ENCODE peak calls at places on chromosomes 1 and 21, in nine cellular contexts. One of them, this sample, is unnamed.

GRCh38 chr21:38494254-38494648 is 4.0 kb downstream of the ERG start:
- DNase-seq in WTC11: no peak
- DNase-seq in activated CD4-positive, CD25-positive, alpha-beta regulatory T cell: no peak
- DNase-seq in NCI-H1092 treated with DMSO at 0.1 percent for 48 hours: no peak
- DNase-seq in psoas muscle: no peak
- DNase-seq in naive B cell: no peak
- DNase-seq in activated T-cell treated with anti-CD3 and anti-CD28 coated beads for 1 hour: no peak
- DNase-seq in fibroblast of lung: peak; percentile 38
- DNase-seq in AG10803: no peak
- DNase-seq in this sample: no peak

GRCh38 chr1:35047188-35047858 is 15.6 kb upstream of the ZMYM6 start:
- DNase-seq in fibroblast of lung: peak; percentile 98
- DNase-seq in activated T-cell treated with anti-CD3 and anti-CD28 coated beads for 1 hour: no peak
- DNase-seq in psoas muscle: no peak
- DNase-seq in AG10803: peak; percentile 97
- DNase-seq in naive B cell: no peak
- DNase-seq in activated CD4-positive, CD25-positive, alpha-beta regulatory T cell: no peak
- DNase-seq in WTC11: no peak
- DNase-seq in NCI-H1092 treated with DMSO at 0.1 percent for 48 hours: no peak
- DNase-seq in this sample: no peak

GRCh38 chr21:34808569-34809204 is 139.9 kb downstream of the CLIC6 start:
- DNase-seq in naive B cell: no peak
- DNase-seq in activated T-cell treated with anti-CD3 and anti-CD28 coated beads for 1 hour: no peak
- DNase-seq in psoas muscle: no peak
- DNase-seq in activated CD4-positive, CD25-positive, alpha-beta regulatory T cell: no peak
- DNase-seq in fibroblast of lung: peak; percentile 90
- DNase-seq in WTC11: no peak
- DNase-seq in NCI-H1092 treated with DMSO at 0.1 percent for 48 hours: no peak
- DNase-seq in AG10803: peak; percentile 82
- DNase-seq in this sample: no peak

GRCh38 chr1:90959352-90960206 is 62.3 kb downstream of the ZNF644 start:
- DNase-seq in activated CD4-positive, CD25-positive, alpha-beta regulatory T cell: no peak
- DNase-seq in NCI-H1092 treated with DMSO at 0.1 percent for 48 hours: no peak
- DNase-seq in naive B cell: no peak
- DNase-seq in psoas muscle: no peak
- DNase-seq in activated T-cell treated with anti-CD3 and anti-CD28 coated beads for 1 hour: no peak
- DNase-seq in fibroblast of lung: peak; percentile 57
- DNase-seq in WTC11: no peak
- DNase-seq in AG10803: peak; percentile 17
- DNase-seq in this sample: no peak

GRCh38 chr1:50423670-50424000 is 392 bp upstream of the DMRTA2 start:
- DNase-seq in psoas muscle: no peak
- DNase-seq in fibroblast of lung: no peak
- DNase-seq in WTC11: no peak
- DNase-seq in naive B cell: no peak
- DNase-seq in activated CD4-positive, CD25-positive, alpha-beta regulatory T cell: no peak
- DNase-seq in NCI-H1092 treated with DMSO at 0.1 percent for 48 hours: no peak
- DNase-seq in activated T-cell treated with anti-CD3 and anti-CD28 coated beads for 1 hour: no peak
- DNase-seq in AG10803: no peak
- DNase-seq in this sample: no peak

GRCh38 chr1:6897138-6897537 is 111.9 kb downstream of the CAMTA1 start:
- DNase-seq in activated T-cell treated with anti-CD3 and anti-CD28 coated beads for 1 hour: no peak
- DNase-seq in psoas muscle: no peak
- DNase-seq in activated CD4-positive, CD25-positive, alpha-beta regulatory T cell: no peak
- DNase-seq in AG10803: no peak
- DNase-seq in NCI-H1092 treated with DMSO at 0.1 percent for 48 hours: no peak
- DNase-seq in naive B cell: no peak
- DNase-seq in WTC11: no peak
- DNase-seq in fibroblast of lung: no peak
- DNase-seq in this sample: no peak

GRCh38 chr1:41433501-41433900 is 51.0 kb downstream of the EDN2 start:
- DNase-seq in activated T-cell treated with anti-CD3 and anti-CD28 coated beads for 1 hour: no peak
- DNase-seq in AG10803: no peak
- DNase-seq in NCI-H1092 treated with DMSO at 0.1 percent for 48 hours: no peak
- DNase-seq in fibroblast of lung: no peak
- DNase-seq in psoas muscle: no peak
- DNase-seq in WTC11: no peak
- DNase-seq in naive B cell: no peak
- DNase-seq in activated CD4-positive, CD25-positive, alpha-beta regulatory T cell: no peak
- DNase-seq in this sample: no peak

GRCh38 chr1:41665962-41666917 is 181.8 kb upstream of the EDN2 start:
- DNase-seq in psoas muscle: no peak
- DNase-seq in AG10803: no peak
- DNase-seq in activated T-cell treated with anti-CD3 and anti-CD28 coated beads for 1 hour: no peak
- DNase-seq in fibroblast of lung: no peak
- DNase-seq in WTC11: no peak
- DNase-seq in naive B cell: no peak
- DNase-seq in activated CD4-positive, CD25-positive, alpha-beta regulatory T cell: no peak
- DNase-seq in NCI-H1092 treated with DMSO at 0.1 percent for 48 hours: no peak
- DNase-seq in this sample: no peak

GRCh38 chr1:39642796-39643195 is 3.4 kb upstream of the HEYL start:
- DNase-seq in WTC11: no peak
- DNase-seq in fibroblast of lung: peak; percentile 36
- DNase-seq in NCI-H1092 treated with DMSO at 0.1 percent for 48 hours: no peak
- DNase-seq in activated T-cell treated with anti-CD3 and anti-CD28 coated beads for 1 hour: no peak
- DNase-seq in activated CD4-positive, CD25-positive, alpha-beta regulatory T cell: no peak
- DNase-seq in naive B cell: no peak
- DNase-seq in psoas muscle: no peak
- DNase-seq in AG10803: peak; percentile 61
- DNase-seq in this sample: no peak

GRCh38 chr1:15065736-15066135 is 87.8 kb upstream of the TMEM51 start:
- DNase-seq in fibroblast of lung: no peak
- DNase-seq in NCI-H1092 treated with DMSO at 0.1 percent for 48 hours: no peak
- DNase-seq in psoas muscle: no peak
- DNase-seq in AG10803: no peak
- DNase-seq in WTC11: no peak
- DNase-seq in naive B cell: no peak
- DNase-seq in activated CD4-positive, CD25-positive, alpha-beta regulatory T cell: no peak
- DNase-seq in activated T-cell treated with anti-CD3 and anti-CD28 coated beads for 1 hour: no peak
- DNase-seq in this sample: no peak

GRCh38 chr1:193937308-193937707 is 750.9 kb upstream of the B3GALT2 start:
- DNase-seq in WTC11: no peak
- DNase-seq in naive B cell: no peak
- DNase-seq in fibroblast of lung: no peak
- DNase-seq in NCI-H1092 treated with DMSO at 0.1 percent for 48 hours: no peak
- DNase-seq in activated CD4-positive, CD25-positive, alpha-beta regulatory T cell: no peak
- DNase-seq in activated T-cell treated with anti-CD3 and anti-CD28 coated beads for 1 hour: no peak
- DNase-seq in AG10803: no peak
- DNase-seq in psoas muscle: no peak
- DNase-seq in this sample: no peak

GRCh38 chr1:223129229-223129851 is 13.7 kb downstream of the TLR5 start:
- DNase-seq in psoas muscle: peak; percentile 80
- DNase-seq in WTC11: peak; percentile 88
- DNase-seq in AG10803: peak; percentile 31
- DNase-seq in fibroblast of lung: peak; percentile 40
- DNase-seq in naive B cell: peak; percentile 50
- DNase-seq in activated T-cell treated with anti-CD3 and anti-CD28 coated beads for 1 hour: peak; percentile 62
- DNase-seq in activated CD4-positive, CD25-positive, alpha-beta regulatory T cell: peak; percentile 11
- DNase-seq in NCI-H1092 treated with DMSO at 0.1 percent for 48 hours: peak; percentile 30
- DNase-seq in this sample: peak; percentile 64

GRCh38 chr1:221431068-221431651 is 310.7 kb downstream of the DUSP10 start:
- DNase-seq in WTC11: no peak
- DNase-seq in naive B cell: no peak
- DNase-seq in fibroblast of lung: peak; percentile 26
- DNase-seq in psoas muscle: no peak
- DNase-seq in activated T-cell treated with anti-CD3 and anti-CD28 coated beads for 1 hour: no peak
- DNase-seq in activated CD4-positive, CD25-positive, alpha-beta regulatory T cell: no peak
- DNase-seq in AG10803: peak; percentile 53
- DNase-seq in NCI-H1092 treated with DMSO at 0.1 percent for 48 hours: peak; percentile 8
- DNase-seq in this sample: no peak

GRCh38 chr1:81681570-81681969 is 119.2 kb upstream of the ADGRL2 start:
- DNase-seq in NCI-H1092 treated with DMSO at 0.1 percent for 48 hours: no peak
- DNase-seq in WTC11: no peak
- DNase-seq in AG10803: peak; percentile 62
- DNase-seq in activated T-cell treated with anti-CD3 and anti-CD28 coated beads for 1 hour: no peak
- DNase-seq in psoas muscle: no peak
- DNase-seq in activated CD4-positive, CD25-positive, alpha-beta regulatory T cell: no peak
- DNase-seq in naive B cell: no peak
- DNase-seq in fibroblast of lung: peak; percentile 73
- DNase-seq in this sample: no peak

GRCh38 chr1:248045209-248045608 is 1.4 kb upstream of the OR2L3 start:
- DNase-seq in fibroblast of lung: no peak
- DNase-seq in AG10803: no peak
- DNase-seq in WTC11: no peak
- DNase-seq in NCI-H1092 treated with DMSO at 0.1 percent for 48 hours: no peak
- DNase-seq in naive B cell: no peak
- DNase-seq in activated CD4-positive, CD25-positive, alpha-beta regulatory T cell: no peak
- DNase-seq in activated T-cell treated with anti-CD3 and anti-CD28 coated beads for 1 hour: no peak
- DNase-seq in psoas muscle: no peak
- DNase-seq in this sample: no peak

GRCh38 chr1:208089971-208090755 is 154.0 kb downstream of the PLXNA2 start:
- DNase-seq in activated T-cell treated with anti-CD3 and anti-CD28 coated beads for 1 hour: no peak
- DNase-seq in NCI-H1092 treated with DMSO at 0.1 percent for 48 hours: peak; percentile 12
- DNase-seq in naive B cell: no peak
- DNase-seq in WTC11: no peak
- DNase-seq in AG10803: peak; percentile 76
- DNase-seq in fibroblast of lung: peak; percentile 25
- DNase-seq in psoas muscle: no peak
- DNase-seq in activated CD4-positive, CD25-positive, alpha-beta regulatory T cell: no peak
- DNase-seq in this sample: no peak

GRCh38 chr1:21068937-21069336 is 107.8 kb downstream of the EIF4G3 start:
- DNase-seq in NCI-H1092 treated with DMSO at 0.1 percent for 48 hours: no peak
- DNase-seq in WTC11: no peak
- DNase-seq in activated T-cell treated with anti-CD3 and anti-CD28 coated beads for 1 hour: no peak
- DNase-seq in AG10803: no peak
- DNase-seq in naive B cell: no peak
- DNase-seq in psoas muscle: no peak
- DNase-seq in activated CD4-positive, CD25-positive, alpha-beta regulatory T cell: no peak
- DNase-seq in fibroblast of lung: peak; percentile 59
- DNase-seq in this sample: no peak

GRCh38 chr21:41393876-41394465 is 32.1 kb upstream of the MX1 start:
- DNase-seq in activated CD4-positive, CD25-positive, alpha-beta regulatory T cell: no peak
- DNase-seq in psoas muscle: no peak
- DNase-seq in fibroblast of lung: no peak
- DNase-seq in naive B cell: no peak
- DNase-seq in activated T-cell treated with anti-CD3 and anti-CD28 coated beads for 1 hour: no peak
- DNase-seq in AG10803: no peak
- DNase-seq in WTC11: no peak
- DNase-seq in NCI-H1092 treated with DMSO at 0.1 percent for 48 hours: no peak
- DNase-seq in this sample: no peak

GRCh38 chr1:8880068-8880676 is 1.7 kb upstream of the ENO1 start:
- DNase-seq in AG10803: peak; percentile 99
- DNase-seq in fibroblast of lung: peak; percentile 97
- DNase-seq in WTC11: no peak
- DNase-seq in NCI-H1092 treated with DMSO at 0.1 percent for 48 hours: no peak
- DNase-seq in activated CD4-positive, CD25-positive, alpha-beta regulatory T cell: no peak
- DNase-seq in psoas muscle: peak; percentile 37
- DNase-seq in activated T-cell treated with anti-CD3 and anti-CD28 coated beads for 1 hour: no peak
- DNase-seq in naive B cell: no peak
- DNase-seq in this sample: no peak

GRCh38 chr1:179817789-179818188 is 59.8 kb downstream of the TOR1AIP2 start:
- DNase-seq in activated CD4-positive, CD25-positive, alpha-beta regulatory T cell: no peak
- DNase-seq in naive B cell: no peak
- DNase-seq in WTC11: no peak
- DNase-seq in psoas muscle: peak; percentile 80
- DNase-seq in NCI-H1092 treated with DMSO at 0.1 percent for 48 hours: no peak
- DNase-seq in fibroblast of lung: peak; percentile 27
- DNase-seq in AG10803: peak; percentile 73
- DNase-seq in activated T-cell treated with anti-CD3 and anti-CD28 coated beads for 1 hour: no peak
- DNase-seq in this sample: no peak

GRCh38 chr1:99645699-99646531 is at the start of gene PALMD:
- DNase-seq in AG10803: peak; percentile 24
- DNase-seq in psoas muscle: peak; percentile 70
- DNase-seq in activated T-cell treated with anti-CD3 and anti-CD28 coated beads for 1 hour: no peak
- DNase-seq in NCI-H1092 treated with DMSO at 0.1 percent for 48 hours: no peak
- DNase-seq in WTC11: peak; percentile 15
- DNase-seq in fibroblast of lung: peak; percentile 27
- DNase-seq in activated CD4-positive, CD25-positive, alpha-beta regulatory T cell: no peak
- DNase-seq in naive B cell: no peak
- DNase-seq in this sample: no peak

GRCh38 chr1:115545791-115546733 is 95.7 kb upstream of the VANGL1 start:
- DNase-seq in WTC11: peak; percentile 74
- DNase-seq in fibroblast of lung: peak; percentile 97
- DNase-seq in activated CD4-positive, CD25-positive, alpha-beta regulatory T cell: no peak
- DNase-seq in AG10803: peak; percentile 98
- DNase-seq in activated T-cell treated with anti-CD3 and anti-CD28 coated beads for 1 hour: no peak
- DNase-seq in naive B cell: no peak
- DNase-seq in NCI-H1092 treated with DMSO at 0.1 percent for 48 hours: peak; percentile 10
- DNase-seq in psoas muscle: peak; percentile 24
- DNase-seq in this sample: no peak

GRCh38 chr1:245107776-245108114 is 47.0 kb upstream of the KIF26B start:
- DNase-seq in activated T-cell treated with anti-CD3 and anti-CD28 coated beads for 1 hour: no peak
- DNase-seq in activated CD4-positive, CD25-positive, alpha-beta regulatory T cell: no peak
- DNase-seq in naive B cell: no peak
- DNase-seq in NCI-H1092 treated with DMSO at 0.1 percent for 48 hours: no peak
- DNase-seq in fibroblast of lung: no peak
- DNase-seq in AG10803: no peak
- DNase-seq in psoas muscle: no peak
- DNase-seq in WTC11: no peak
- DNase-seq in this sample: no peak

GRCh38 chr1:155125946-155126493 is 1.7 kb upstream of the EFNA1 start:
- DNase-seq in activated T-cell treated with anti-CD3 and anti-CD28 coated beads for 1 hour: no peak
- DNase-seq in fibroblast of lung: peak; percentile 23
- DNase-seq in AG10803: peak; percentile 3
- DNase-seq in NCI-H1092 treated with DMSO at 0.1 percent for 48 hours: no peak
- DNase-seq in activated CD4-positive, CD25-positive, alpha-beta regulatory T cell: no peak
- DNase-seq in naive B cell: no peak
- DNase-seq in WTC11: peak; percentile 52
- DNase-seq in psoas muscle: peak; percentile 65
- DNase-seq in this sample: no peak

This sample was measured in T-helper 9 cell.